ENCODE peak calls at places on chromosomes 12 and 14, in ten cellular contexts. C is HuH-7; P is tibial artery; F is stimulated activated CD4-positive, alpha-beta T cell treated with anti-CD3 and anti-CD28 coated beads, Interleukin-1b, Interleukin-23, amount 100 ng/mL, for 24 hours; E is fibroblast of gingiva; G is Peyer's patch; R is NAMALWA; K is activated naive CD4-positive, alpha-beta T cell treated with anti-CD3 and anti-CD28 coated beads, Interleukin-2, amount 50 U/mL, for 16 hours; A is ACHN; J is EL. M is an unnamed sample.

GRCh38 chr14:24399981-24400718 is 1.3 kb downstream of the NYNRIN start:
- DNase-seq in R (no peak), P (peak), K (no peak), A (no peak), G (peak), F (no peak), J (no peak), C (no peak), E (no peak), M (no peak)

GRCh38 chr12:115185529-115185928 is 501.6 kb upstream of the TBX3 start:
- DNase-seq in E (peak), C (no peak), P (no peak), R (no peak), F (no peak), J (no peak), G (no peak), A (no peak), K (no peak), M (no peak)

GRCh38 chr14:102620413-102620812 is 28.0 kb downstream of the RCOR1 start:
- DNase-seq in A (peak), C (no peak), E (peak), F (no peak), J (peak), K (no peak), P (no peak), G (no peak), R (no peak), M (no peak)

GRCh38 chr12:116381744-116382455 is 104.4 kb upstream of the MED13L start:
- DNase-seq in R (no peak), E (peak), F (no peak), C (no peak), P (no peak), G (peak), J (peak), A (peak), K (no peak), M (no peak)

GRCh38 chr14:96105089-96105920 is 66.1 kb downstream of the C14orf132 start:
- DNase-seq in C (no peak), K (no peak), R (no peak), J (no peak), F (no peak), A (no peak), E (no peak), G (peak), P (peak), M (no peak)

GRCh38 chr12:43480591-43480990 is 71.4 kb downstream of the ADAMTS20 start:
- DNase-seq in G (no peak), K (no peak), R (no peak), C (no peak), J (no peak), A (no peak), E (no peak), P (no peak), F (no peak), M (no peak)

GRCh38 chr14:90820958-90821357 is 4.7 kb upstream of the TTC7B start:
- DNase-seq in G (no peak), R (peak), F (peak), C (no peak), E (no peak), J (peak), A (peak), K (peak), P (no peak), M (peak)

GRCh38 chr12:49823951-49824350 is 4.3 kb downstream of the NCKAP5L start:
- DNase-seq in P (no peak), A (no peak), C (no peak), J (no peak), G (no peak), E (no peak), K (no peak), F (no peak), R (no peak), M (no peak)

GRCh38 chr14:68789002-68789797 is 3.7 kb downstream of the ZFP36L1 start:
- DNase-seq in P (peak), K (peak), A (peak), F (peak), J (peak), E (peak), R (peak), G (peak), C (peak), M (peak)